ENCODE peak calls at places on chromosomes 16 and 17, in ten cellular contexts. Z is kidney epithelial cell, H is GM23338, O is heart left ventricle, I is coronary artery, N is heart right ventricle, F is right cardiac atrium, S is left lung, J is body of pancreas, B is foreskin fibroblast. T is an unnamed sample.
A peak's percentile ranks its signal among the peaks of the same experiment; 100 is the strongest.

GRCh38 chr16:53024045-53024444 is 28.7 kb downstream of the CHD9NB start:
- DNase-seq in B (no peak), S (no peak), Z (no peak), N (no peak), O (no peak), J (no peak), F (no peak), I (no peak), H (no peak), T (no peak)

GRCh38 chr17:12821376-12821940 is 32.2 kb downstream of the ARHGAP44 start:
- DNase-seq in I (no peak), Z (no peak), N (no peak), O (no peak), S (no peak), H (no peak), F (no peak), B (no peak), J (no peak), T (no peak)

GRCh38 chr17:79707441-79707850 is 23.3 kb upstream of the ENPP7 start:
- DNase-seq in F (peak; percentile 51), O (no peak), J (no peak), Z (no peak), B (no peak), I (no peak), N (no peak), S (no peak), H (no peak), T (no peak)

GRCh38 chr17:5020502-5021023 is 14.7 kb downstream of the SLC52A1 start:
- DNase-seq in S (no peak), I (peak; percentile 69), F (no peak), O (no peak), J (no peak), H (no peak), B (no peak), N (no peak), Z (no peak), T (no peak)

GRCh38 chr16:58021661-58022551 is 3.6 kb upstream of the MMP15 start:
- DNase-seq in J (no peak), S (peak; percentile 52), B (peak; percentile 79), N (no peak), I (no peak), H (no peak), O (no peak), Z (peak; percentile 61), F (no peak), T (no peak)

GRCh38 chr16:58269526-58269925 is 25.3 kb downstream of the PRSS54 start:
- DNase-seq in B (no peak), J (no peak), F (no peak), H (no peak), N (no peak), O (no peak), Z (no peak), I (no peak), S (no peak), T (no peak)

GRCh38 chr16:23171234-23171948 is 11.2 kb upstream of the SCNN1G start:
- DNase-seq in J (no peak), B (peak; percentile 12), S (no peak), F (no peak), I (no peak), N (no peak), O (no peak), Z (no peak), H (no peak), T (no peak)

GRCh38 chr17:42141382-42141781 is 13.4 kb downstream of the RAB5C start:
- DNase-seq in O (no peak), H (no peak), F (no peak), B (no peak), N (no peak), Z (no peak), S (no peak), J (no peak), I (no peak), T (no peak)

GRCh38 chr17:72635034-72635654 is 457.3 kb downstream of the SLC39A11 start:
- DNase-seq in J (no peak), N (no peak), Z (no peak), O (no peak), F (no peak), B (no peak), I (no peak), H (no peak), S (no peak), T (no peak)

DNA sequence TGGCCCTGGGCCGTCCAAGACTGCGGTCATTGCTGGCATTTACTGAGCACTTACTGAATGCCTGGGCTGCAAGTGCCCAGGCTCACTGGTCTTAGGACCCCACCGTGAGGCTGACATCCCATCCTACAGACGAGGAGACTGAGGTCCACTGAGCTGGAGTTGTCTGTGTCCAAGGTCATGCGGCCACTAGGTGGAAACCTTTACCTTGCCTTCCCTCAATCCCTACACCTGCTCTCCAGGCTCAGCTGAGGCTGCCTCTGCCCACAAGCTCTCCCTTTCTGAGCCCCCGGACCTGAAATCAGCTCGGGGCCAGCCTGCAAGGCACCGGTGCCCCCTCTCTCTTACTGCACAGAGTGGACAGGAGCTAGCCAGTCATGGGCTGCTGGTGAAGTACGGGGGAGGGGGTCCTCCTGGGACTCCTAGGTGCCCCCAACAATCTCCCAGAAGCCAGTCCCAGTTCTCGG is 1.5 kb downstream of the CASKIN1 start:
- DNase-seq in H (peak; percentile 89), J (peak; percentile 81), I (no peak), F (no peak), N (no peak), S (no peak), Z (no peak), O (no peak), B (no peak), T (no peak)
- H3K4me3 ChIP-seq in H (peak overlapping the region; percentile 75), J (no peak overlapping the region), I (peak overlapping the region; percentile 78), F (no peak overlapping the region), N (no peak overlapping the region), S (no peak overlapping the region), Z (no peak overlapping the region), O (no peak overlapping the region), B (no peak overlapping the region), T (no peak overlapping the region)

GRCh38 chr17:38872671-38873385 is 3.0 kb downstream of the LASP1 start:
- DNase-seq in B (no peak), J (peak; percentile 88), O (no peak), I (no peak), S (no peak), H (no peak), N (no peak), Z (no peak), F (no peak), T (no peak)

GRCh38 chr17:38871247-38871991 is 1.6 kb downstream of the LASP1 start:
- DNase-seq in H (peak; percentile 65), N (no peak), S (peak; percentile 88), J (peak; percentile 94), Z (no peak), O (no peak), I (no peak), B (peak; percentile 82), F (peak; percentile 83), T (peak; percentile 86)

GRCh38 chr17:38870259-38871165 is 654 bp downstream of the LASP1 start:
- DNase-seq in S (peak; percentile 93), Z (no peak), I (peak; percentile 88), J (peak; percentile 80), H (peak; percentile 80), N (peak; percentile 74), O (peak; percentile 81), B (peak; percentile 70), F (peak; percentile 94), T (no peak)

GRCh38 chr17:38873646-38874380 is 4.0 kb downstream of the LASP1 start:
- DNase-seq in F (no peak), B (no peak), H (no peak), I (no peak), S (no peak), O (no peak), J (no peak), N (no peak), Z (no peak), T (no peak)

DNA sequence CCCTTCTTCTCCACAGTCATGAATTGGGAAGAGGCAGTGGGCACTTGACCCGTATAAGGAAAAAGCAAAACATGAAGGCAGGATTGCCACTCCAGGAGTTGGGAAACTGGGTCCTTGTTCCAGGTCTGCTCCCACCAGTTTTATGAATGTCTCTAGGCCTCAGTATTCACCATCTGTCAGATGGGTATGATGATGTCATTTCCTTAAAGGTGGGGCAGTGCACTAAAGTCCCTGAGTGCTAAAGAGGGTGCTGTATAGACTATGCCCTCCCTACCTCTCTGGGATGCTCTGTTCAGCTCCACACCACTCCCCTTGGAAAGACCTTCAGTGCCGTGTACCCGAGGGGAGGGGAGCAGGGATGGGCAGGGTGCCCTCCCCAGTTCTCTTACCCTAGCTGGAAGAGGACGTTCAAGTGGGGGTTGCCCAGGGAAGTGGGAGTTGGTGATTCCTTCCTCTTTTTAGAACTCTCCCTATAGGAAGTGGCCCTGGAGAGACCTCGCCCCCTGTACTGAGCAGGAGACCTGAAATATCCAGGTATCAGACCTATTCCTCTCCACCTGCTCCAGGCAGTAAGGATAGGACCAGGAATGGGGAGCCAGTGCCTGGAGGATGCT is 2.2 kb downstream of the LASP1 start:
- DNase-seq in H (no peak), B (no peak), N (no peak), S (no peak), O (no peak), I (no peak), F (no peak), Z (no peak), J (no peak), T (no peak)
- H3K4me3 ChIP-seq in H (peak overlapping the region; percentile 100), B (peak overlapping the region; percentile 99), N (peak overlapping the region; percentile 93), S (peak overlapping the region; percentile 75), O (peak overlapping the region; percentile 73), I (peak overlapping the region; percentile 90), F (peak overlapping the region; percentile 83), Z (peak overlapping the region; percentile 97), J (no peak overlapping the region), T (peak overlapping the region; percentile 95)

GRCh38 chr17:2253768-2254406 is 49.7 kb downstream of the SMG6 start:
- DNase-seq in H (no peak), S (no peak), O (no peak), Z (no peak), F (no peak), N (no peak), B (no peak), I (no peak), J (no peak), T (no peak)
- H3K4me3 ChIP-seq in H (no peak overlapping the region), S (no peak overlapping the region), O (no peak overlapping the region), Z (no peak overlapping the region), F (no peak overlapping the region), N (no peak overlapping the region), B (no peak overlapping the region), I (no peak overlapping the region), J (no peak overlapping the region), T (no peak overlapping the region)

DNA sequence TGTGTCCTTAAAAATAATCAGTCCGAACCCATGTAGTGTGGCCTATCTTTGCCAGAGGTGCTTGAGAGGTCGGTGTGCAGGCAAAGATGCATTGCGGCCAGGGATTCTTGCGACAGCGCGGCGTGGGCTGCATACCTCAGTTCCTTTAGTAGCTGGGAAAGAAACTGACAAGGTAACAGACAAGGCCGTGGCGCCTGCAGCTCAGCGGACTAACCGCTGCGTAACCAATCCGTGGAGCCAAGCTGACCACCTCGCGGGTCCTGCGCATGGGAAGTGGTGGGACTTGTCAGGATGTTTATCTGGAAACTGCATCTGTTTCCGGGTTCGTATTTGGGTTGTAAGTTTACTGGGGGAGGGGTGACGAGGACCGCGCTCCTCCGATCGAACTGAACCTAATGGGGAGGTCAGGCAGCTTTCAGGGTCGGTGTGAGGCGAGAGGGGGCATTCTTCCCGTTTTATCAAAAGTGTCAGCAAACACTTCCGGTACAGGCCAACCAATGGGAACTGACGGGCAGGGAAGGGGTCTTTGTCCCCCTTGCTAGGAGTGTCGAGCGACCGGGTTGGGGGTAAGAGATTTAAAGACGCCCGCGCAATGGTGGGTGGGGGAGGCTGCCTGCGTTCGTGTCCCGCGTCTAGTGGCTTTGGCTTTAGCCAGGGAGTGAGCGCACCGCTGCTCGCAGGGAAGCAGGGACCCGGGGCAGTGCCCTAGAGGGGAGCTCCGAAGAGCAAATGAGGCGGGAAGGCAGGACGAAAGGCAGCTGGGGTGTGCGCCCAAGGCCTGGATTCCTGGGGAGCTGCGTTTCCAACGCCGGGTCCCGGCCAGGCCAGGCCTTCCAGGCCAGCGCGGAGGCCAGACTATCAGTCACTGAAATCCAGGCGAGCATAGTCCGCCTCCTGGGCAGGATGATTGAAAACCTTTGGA is 7.0 kb downstream of the IRX6 start:
- DNase-seq in F (peak; percentile 30), H (peak; percentile 60), J (no peak), N (peak; percentile 17), I (no peak), S (peak; percentile 79), O (no peak), Z (no peak), B (no peak), T (no peak)
- H3K4me3 ChIP-seq in F (peak overlapping the region; percentile 15), H (peak overlapping the region; percentile 75), J (no peak overlapping the region), N (no peak overlapping the region), I (peak overlapping the region; percentile 55), S (no peak overlapping the region), O (peak overlapping the region; percentile 3), Z (no peak overlapping the region), B (no peak overlapping the region), T (no peak overlapping the region)

T was measured in RWPE2.